ENCODE peak calls at places on chromosomes 3 and 15, in nine cellular contexts. S is OCI-LY7; J is PC-3; G is fibroblast of mammary gland; L is CD4-positive, alpha-beta T cell; D is cardiac muscle cell; P is brain microvascular endothelial cell; H is fibroblast of the aortic adventitia; U is activated CD8-positive, alpha-beta T cell treated with anti-CD3 and anti-CD28 coated beads for 36 hours. M is an unnamed sample.

GRCh38 chr3:33491697-33492096 is 51.5 kb upstream of the UBP1 start:
- DNase-seq in S (no peak), J (no peak), G (no peak), L (no peak), D (no peak), P (no peak), H (no peak), U (no peak), M (no peak)

GRCh38 chr15:36400936-36401585 is 178.4 kb upstream of the CDIN1 start:
- DNase-seq in S (no peak), J (no peak), G (no peak), L (no peak), D (peak), P (no peak), H (peak), U (no peak), M (no peak)

GRCh38 chr15:55358471-55358870 is 39.4 kb downstream of the PIGB start:
- DNase-seq in S (no peak), J (no peak), G (no peak), L (no peak), D (no peak), P (no peak), H (no peak), U (no peak), M (no peak)

GRCh38 chr15:88331291-88331690 is 74.8 kb upstream of the NTRK3 start:
- DNase-seq in S (peak), J (peak), G (peak), L (no peak), D (peak), P (peak), H (peak), U (peak), M (no peak)

GRCh38 chr3:52056521-52056967 is at the start of gene DUSP7:
- DNase-seq in S (peak), J (peak), G (peak), L (peak), D (peak), P (no peak), H (peak), U (peak), M (no peak)

GRCh38 chr15:56187665-56188064 is 56.0 kb downstream of the RFX7 start:
- DNase-seq in S (no peak), J (no peak), G (no peak), L (no peak), D (no peak), P (no peak), H (no peak), U (no peak), M (no peak)

GRCh38 chr3:184659797-184660301 is 52.0 kb downstream of the MAGEF1 start:
- DNase-seq in S (no peak), J (no peak), G (no peak), L (no peak), D (peak), P (no peak), H (no peak), U (no peak), M (no peak)

GRCh38 chr15:39685999-39686613 is 96.5 kb downstream of the FSIP1 start:
- DNase-seq in S (peak), J (peak), G (peak), L (peak), D (peak), P (peak), H (peak), U (peak), M (no peak)

GRCh38 chr3:170049146-170050000 is 11.6 kb downstream of the GPR160 start:
- DNase-seq in S (no peak), J (peak), G (peak), L (no peak), D (no peak), P (peak), H (peak), U (no peak), M (no peak)

GRCh38 chr15:79089331-79089889 is 1.2 kb downstream of the RASGRF1 start:
- DNase-seq in S (no peak), J (no peak), G (no peak), L (no peak), D (no peak), P (no peak), H (no peak), U (no peak), M (no peak)

GRCh38 chr15:25710184-25710583 is 152.9 kb downstream of the ATP10A start:
- DNase-seq in S (peak), J (peak), G (peak), L (peak), D (peak), P (no peak), H (peak), U (peak), M (no peak)

GRCh38 chr3:56974242-56974945 is 86.1 kb upstream of the SPATA12 start:
- DNase-seq in S (no peak), J (no peak), G (peak), L (no peak), D (peak), P (no peak), H (no peak), U (no peak), M (no peak)

GRCh38 chr3:34005886-34006285 is 207.5 kb downstream of the PDCD6IP start:
- DNase-seq in S (no peak), J (peak), G (peak), L (no peak), D (no peak), P (peak), H (peak), U (no peak), M (no peak)

GRCh38 chr3:134371542-134372324 is 2.5 kb downstream of the AMOTL2 start:
- DNase-seq in S (no peak), J (no peak), G (peak), L (no peak), D (peak), P (peak), H (peak), U (no peak), M (no peak)

DNA sequence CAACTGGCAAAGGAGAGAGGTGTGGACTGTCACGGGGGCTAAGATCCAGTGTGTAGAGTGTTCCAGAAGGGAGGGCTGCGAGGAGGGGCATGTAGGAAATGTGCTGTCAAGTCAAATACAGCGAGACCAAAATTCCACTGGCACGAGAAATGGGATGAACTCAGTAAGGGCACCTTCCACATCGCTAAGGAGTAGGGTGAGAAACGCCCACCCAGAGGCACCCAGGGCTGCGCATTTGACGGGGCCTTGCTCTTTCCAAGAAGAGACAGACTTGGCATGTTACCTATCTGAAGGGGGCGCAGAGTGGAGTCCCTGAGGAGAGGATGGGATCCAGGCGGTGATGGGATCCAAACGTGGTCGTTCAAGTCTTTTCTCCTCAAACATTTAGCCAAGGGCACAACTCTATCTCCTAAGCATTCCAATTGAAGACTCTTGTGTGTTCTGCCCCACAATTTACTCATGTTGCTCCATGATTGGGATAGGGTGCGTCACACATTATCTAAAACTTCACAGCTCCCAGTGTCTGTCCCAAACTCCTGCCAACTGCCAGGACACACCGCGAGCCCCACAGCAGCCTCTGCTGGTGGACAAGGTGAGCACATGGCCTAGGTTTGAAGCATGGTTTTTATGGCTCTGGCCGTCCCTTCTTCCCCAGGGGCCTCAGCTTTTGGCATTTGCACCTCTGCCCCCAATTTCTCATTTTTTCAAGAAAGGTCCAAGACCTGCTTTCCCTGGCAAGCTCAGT is 7.6 kb downstream of the SELENOS start:
- DNase-seq in S (no peak), J (peak), G (no peak), L (no peak), D (peak), P (no peak), H (no peak), U (no peak), M (no peak)
- TF ChIP-seq CTCF in S (peak), J (peak), G (peak), L (no peak), D (peak), P (peak), H (peak), U (no peak), M (peak)

GRCh38 chr3:23051240-23052140 is 151.6 kb upstream of the UBE2E2 start:
- DNase-seq in S (no peak), J (no peak), G (no peak), L (no peak), D (no peak), P (no peak), H (no peak), U (no peak), M (no peak)

GRCh38 chr3:23046536-23046935 is 156.6 kb upstream of the UBE2E2 start:
- DNase-seq in S (no peak), J (no peak), G (no peak), L (no peak), D (no peak), P (no peak), H (no peak), U (no peak), M (no peak)

GRCh38 chr3:23055733-23056376 is 147.3 kb upstream of the UBE2E2 start:
- DNase-seq in S (no peak), J (peak), G (peak), L (no peak), D (peak), P (peak), H (peak), U (no peak), M (no peak)

GRCh38 chr3:23052230-23053019 is 150.7 kb upstream of the UBE2E2 start:
- DNase-seq in S (no peak), J (peak), G (peak), L (no peak), D (peak), P (peak), H (no peak), U (no peak), M (no peak)
- TF ChIP-seq CTCF in S (no peak), J (no peak), G (no peak), L (no peak), D (peak), P (peak), H (no peak), U (no peak), M (no peak)

DNA sequence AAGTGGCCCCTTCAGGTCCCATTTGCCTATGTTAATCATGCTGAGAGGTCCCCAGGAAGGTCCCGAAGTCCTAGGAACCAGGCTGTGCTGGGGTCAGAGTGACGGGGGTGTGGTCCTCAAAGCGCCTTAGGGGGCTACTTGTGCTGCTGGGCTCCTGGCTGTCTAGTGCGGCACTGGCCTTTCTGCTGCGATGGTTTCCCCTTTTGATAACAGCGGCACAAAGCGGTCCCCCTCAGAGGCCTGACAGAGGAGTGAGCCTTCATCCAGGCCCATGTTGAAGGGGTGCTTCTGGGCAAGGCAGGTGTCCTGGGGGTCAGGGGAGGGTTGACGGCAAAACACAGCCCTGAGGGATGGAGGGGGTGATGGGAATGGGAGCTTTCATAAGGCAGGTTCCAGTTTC is 68.8 kb downstream of the HMCES start:
- DNase-seq in S (no peak), J (no peak), G (no peak), L (no peak), D (no peak), P (no peak), H (no peak), U (no peak), M (no peak)
- TF ChIP-seq CTCF in S (no peak), J (no peak), G (no peak), L (no peak), D (no peak), P (no peak), H (no peak), U (no peak), M (no peak)

GRCh38 chr3:98008751-98009373 is 26.3 kb downstream of the GABRR3 start:
- DNase-seq in S (peak), J (no peak), G (no peak), L (no peak), D (no peak), P (no peak), H (no peak), U (no peak), M (peak)

GRCh38 chr3:98010194-98010882 is 24.8 kb downstream of the GABRR3 start:
- DNase-seq in S (no peak), J (no peak), G (no peak), L (no peak), D (no peak), P (no peak), H (no peak), U (no peak), M (no peak)

GRCh38 chr3:98012974-98013373 is 22.1 kb downstream of the GABRR3 start:
- DNase-seq in S (no peak), J (no peak), G (peak), L (no peak), D (peak), P (no peak), H (peak), U (no peak), M (no peak)

GRCh38 chr3:98018301-98018700 is 16.8 kb downstream of the GABRR3 start:
- DNase-seq in S (no peak), J (no peak), G (no peak), L (no peak), D (no peak), P (no peak), H (no peak), U (no peak), M (no peak)

DNA sequence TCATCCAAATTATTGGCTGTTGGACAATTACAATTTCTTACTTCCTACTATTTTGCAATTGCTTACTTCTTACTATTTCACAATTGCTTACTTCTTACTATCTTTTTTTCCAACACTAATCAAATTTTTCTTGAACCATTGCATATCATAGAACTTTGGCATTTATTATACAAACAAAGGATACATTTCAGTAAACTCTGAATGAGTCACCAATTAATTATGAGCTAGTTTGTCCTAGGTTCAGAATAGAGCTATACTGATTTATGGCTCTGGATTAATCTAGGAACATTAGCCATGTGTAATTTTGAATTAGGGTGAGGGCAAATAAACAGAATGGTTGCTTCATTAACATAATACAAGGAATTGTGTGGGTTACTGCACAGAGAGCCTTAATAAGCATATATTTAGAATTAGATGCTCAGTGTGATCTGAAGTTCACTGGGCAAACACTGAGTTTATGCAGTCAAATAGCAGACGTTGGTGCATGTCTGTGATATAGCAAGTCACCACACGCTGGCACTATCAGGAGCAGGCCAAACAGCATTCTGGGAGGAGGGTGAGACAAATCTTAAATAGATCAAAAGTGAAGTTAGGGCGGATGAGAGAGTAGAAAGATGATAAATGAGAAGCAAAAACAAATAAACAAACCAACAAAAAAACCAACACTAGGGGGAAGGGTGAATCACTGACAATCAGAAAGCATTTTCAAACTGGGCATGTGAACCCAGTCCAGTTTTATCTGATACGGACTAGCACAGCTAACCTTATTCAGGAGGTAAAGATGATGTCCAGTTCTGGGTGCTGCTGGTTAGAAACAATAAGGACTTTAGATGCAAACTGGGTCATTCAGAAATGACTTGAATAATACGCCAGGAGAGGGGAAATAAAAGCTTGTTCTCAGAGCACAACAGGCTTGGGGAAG is 21.4 kb downstream of the GABRR3 start:
- DNase-seq in S (peak), J (peak), G (peak), L (no peak), D (peak), P (no peak), H (no peak), U (no peak), M (no peak)
- TF ChIP-seq CTCF in S (peak), J (no peak), G (peak), L (no peak), D (no peak), P (no peak), H (no peak), U (no peak), M (no peak)

GRCh38 chr3:32404714-32405113 is 13.1 kb downstream of the CMTM7 start:
- DNase-seq in S (no peak), J (no peak), G (no peak), L (no peak), D (no peak), P (no peak), H (no peak), U (no peak), M (no peak)

GRCh38 chr3:32403663-32404062 is 12.0 kb downstream of the CMTM7 start:
- DNase-seq in S (no peak), J (no peak), G (no peak), L (no peak), D (no peak), P (no peak), H (no peak), U (no peak), M (no peak)

GRCh38 chr3:32406481-32407408 is 15.1 kb downstream of the CMTM7 start:
- DNase-seq in S (no peak), J (no peak), G (no peak), L (no peak), D (no peak), P (no peak), H (no peak), U (no peak), M (no peak)

GRCh38 chr3:32405155-32405554 is 13.5 kb downstream of the CMTM7 start:
- DNase-seq in S (no peak), J (no peak), G (peak), L (no peak), D (peak), P (no peak), H (peak), U (no peak), M (no peak)

GRCh38 chr3:32405711-32406323 is 14.2 kb downstream of the CMTM7 start:
- DNase-seq in S (no peak), J (no peak), G (no peak), L (no peak), D (peak), P (no peak), H (no peak), U (no peak), M (no peak)
- TF ChIP-seq CTCF in S (no peak), J (no peak), G (no peak), L (no peak), D (no peak), P (no peak), H (no peak), U (no peak), M (no peak)

DNA sequence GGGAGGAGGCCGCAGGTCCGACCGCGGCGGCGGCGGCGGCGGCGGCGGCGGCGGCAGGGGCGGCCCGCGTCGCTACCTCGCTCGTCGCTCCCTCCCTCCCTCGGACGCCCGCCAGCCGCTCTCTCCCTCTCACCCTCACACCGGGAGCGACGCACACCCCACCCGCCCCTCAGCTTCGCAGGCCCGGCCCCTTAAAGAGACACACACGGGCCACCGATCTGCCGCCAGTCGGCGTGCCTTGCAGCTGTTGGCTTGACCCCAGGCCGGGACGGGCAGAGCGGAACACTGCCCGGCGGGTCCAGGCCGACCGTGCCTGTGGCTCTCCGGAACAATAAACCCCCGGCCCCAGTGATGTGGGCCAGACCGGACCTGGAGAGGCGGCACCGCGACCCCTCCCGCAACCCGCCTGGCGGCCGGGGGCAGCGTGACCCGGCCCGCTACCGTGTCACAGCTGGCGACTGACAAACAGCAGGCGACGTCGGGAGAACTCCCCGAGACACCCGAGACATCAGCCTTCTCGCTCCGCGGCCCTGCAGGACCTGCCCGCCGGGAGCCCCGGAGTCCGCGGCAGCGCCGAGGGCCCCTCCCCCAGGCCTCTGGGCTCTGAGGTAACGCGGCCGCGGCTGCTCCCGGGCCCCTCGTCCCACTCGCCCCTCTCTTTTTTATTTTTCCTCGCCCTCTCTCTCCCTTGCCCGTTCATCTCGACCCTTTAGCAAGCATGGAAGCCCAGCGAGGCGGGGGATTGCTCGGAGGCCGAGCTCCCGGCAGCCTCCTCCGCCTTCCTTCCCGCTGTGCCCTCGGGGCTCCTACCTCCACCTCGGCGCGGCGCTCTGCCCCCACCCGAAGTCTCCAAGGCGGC is at the start of gene SETD2:
- DNase-seq in S (peak), J (peak), G (peak), L (peak), D (peak), P (peak), H (peak), U (peak), M (peak)
- TF ChIP-seq CTCF in S (peak), J (peak), G (peak), L (peak), D (peak), P (peak), H (peak), U (peak), M (peak)

GRCh38 chr3:157135671-157136396 is 24.1 kb downstream of the CCNL1 start:
- DNase-seq in S (no peak), J (peak), G (peak), L (no peak), D (peak), P (peak), H (peak), U (no peak), M (no peak)
- TF ChIP-seq CTCF in S (no peak), J (peak), G (peak), L (no peak), D (peak), P (peak), H (peak), U (no peak), M (peak)